ENCODE peak calls at places on chromosome 16, in five cellular contexts. S, D, F, H and N are unnamed samples.

GRCh38 chr16:14658063-14658462 is 25.3 kb downstream of the BFAR start:
- DNase-seq in S (no peak), D (no peak), F (no peak), H (no peak), N (no peak)

GRCh38 chr16:65991149-65991701 is 375.3 kb upstream of the CDH5 start:
- DNase-seq in S (no peak), D (peak), F (no peak), H (no peak), N (no peak)

GRCh38 chr16:8807189-8807588 is 9.6 kb downstream of the PMM2 start:
- DNase-seq in S (no peak), D (no peak), F (no peak), H (no peak), N (no peak)

GRCh38 chr16:14057878-14058382 is 13.2 kb upstream of the MRTFB start:
- DNase-seq in S (no peak), D (no peak), F (no peak), H (no peak), N (no peak)

GRCh38 chr16:27096375-27096774 is 29.6 kb downstream of the C16orf82 start:
- DNase-seq in S (no peak), D (no peak), F (no peak), H (no peak), N (no peak)

GRCh38 chr16:3157229-3158013 is 22.6 kb downstream of the ZNF213 start:
- DNase-seq in S (peak), D (peak), F (peak), H (peak), N (peak)

GRCh38 chr16:47213761-47214440 is 70.2 kb upstream of the NETO2 start:
- DNase-seq in S (no peak), D (no peak), F (peak), H (no peak), N (no peak)

GRCh38 chr16:66135376-66135775 is 231.1 kb upstream of the CDH5 start:
- DNase-seq in S (no peak), D (no peak), F (peak), H (no peak), N (no peak)

GRCh38 chr16:20850981-20851380 is 44.7 kb downstream of the REXO5 start:
- DNase-seq in S (no peak), D (no peak), F (peak), H (no peak), N (no peak)

GRCh38 chr16:72129976-72130656 is 36.5 kb downstream of the DHX38 start:
- DNase-seq in S (no peak), D (no peak), F (no peak), H (no peak), N (peak)

GRCh38 chr16:8923199-8923598 is 40.5 kb downstream of the USP7 start:
- DNase-seq in S (no peak), D (no peak), F (no peak), H (no peak), N (no peak)

GRCh38 chr16:78184554-78185183 is 85.2 kb downstream of the WWOX start:
- DNase-seq in S (peak), D (no peak), F (peak), H (no peak), N (no peak)

GRCh38 chr16:49856741-49857330 is 924 bp upstream of the ZNF423 start:
- DNase-seq in S (peak), D (peak), F (peak), H (peak), N (peak)

GRCh38 chr16:75306102-75306762 is 54.8 kb upstream of the BCAR1 start:
- DNase-seq in S (no peak), D (no peak), F (peak), H (no peak), N (no peak)

GRCh38 chr16:17773698-17774101 is 302.9 kb upstream of the XYLT1 start:
- DNase-seq in S (no peak), D (no peak), F (peak), H (no peak), N (no peak)

GRCh38 chr16:73057369-73058210 is 9.7 kb upstream of the ZFHX3 start:
- DNase-seq in S (peak), D (no peak), F (no peak), H (peak), N (peak)

GRCh38 chr16:81243927-81244326 is 5.4 kb downstream of the BCO1 start:
- DNase-seq in S (peak), D (peak), F (no peak), H (no peak), N (no peak)

GRCh38 chr16:53881371-53881770 is 177.4 kb downstream of the FTO start:
- DNase-seq in S (no peak), D (no peak), F (peak), H (no peak), N (peak)

GRCh38 chr16:89581045-89581695 is 5.6 kb downstream of the CPNE7 start:
- DNase-seq in S (no peak), D (no peak), F (peak), H (no peak), N (peak)

GRCh38 chr16:56202036-56202435 is 10.7 kb downstream of the GNAO1 start:
- DNase-seq in S (no peak), D (no peak), F (no peak), H (no peak), N (no peak)

GRCh38 chr16:17403859-17404545 is 66.8 kb downstream of the XYLT1 start:
- DNase-seq in S (no peak), D (no peak), F (no peak), H (no peak), N (no peak)

GRCh38 chr16:1991135-1991551 is 1.4 kb downstream of the SYNGR3 start:
- DNase-seq in S (peak), D (no peak), F (no peak), H (no peak), N (no peak)

GRCh38 chr16:26889751-26890150 is 177.0 kb upstream of the C16orf82 start:
- DNase-seq in S (no peak), D (no peak), F (no peak), H (no peak), N (no peak)

GRCh38 chr16:73031155-73031866 is 16.6 kb downstream of the ZFHX3 start:
- DNase-seq in S (no peak), D (no peak), F (no peak), H (no peak), N (peak)

GRCh38 chr16:49352923-49353322 is 20.7 kb upstream of the C16orf78 start:
- DNase-seq in S (peak), D (peak), F (no peak), H (no peak), N (no peak)

GRCh38 chr16:89345663-89346150 is 128.2 kb downstream of the ZNF778 start:
- DNase-seq in S (no peak), D (no peak), F (no peak), H (no peak), N (no peak)

GRCh38 chr16:48542020-48542473 is 67.9 kb downstream of the N4BP1 start:
- DNase-seq in S (no peak), D (no peak), F (peak), H (no peak), N (no peak)

GRCh38 chr16:11348737-11349598 is 3.7 kb downstream of the RMI2 start:
- DNase-seq in S (no peak), D (no peak), F (no peak), H (no peak), N (no peak)
- H4K91ac ChIP-seq in S (no peak), D (no peak), F (peak), H (no peak), N (peak)

DNA sequence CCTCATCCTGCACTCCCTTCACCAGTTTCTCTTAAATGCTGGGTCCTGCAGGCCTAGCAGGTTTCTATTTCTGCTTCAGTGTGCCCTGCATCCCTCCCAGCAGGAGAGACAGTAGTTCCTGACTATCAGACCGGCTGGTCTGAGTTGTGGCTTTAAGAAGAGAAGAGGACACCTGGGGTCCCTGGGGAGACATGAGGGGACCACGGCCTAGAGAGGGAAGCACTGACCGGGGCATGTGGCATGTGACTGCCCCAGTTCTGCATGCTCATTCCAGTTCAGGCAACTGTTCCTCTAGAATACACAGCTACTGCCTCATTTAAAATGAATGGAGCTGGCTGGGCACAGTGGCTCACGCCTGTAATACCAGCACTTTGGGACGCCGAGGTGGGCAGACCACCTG is 61.3 kb downstream of the GPRC5B start:
- DNase-seq in S (no peak), D (no peak), F (no peak), H (no peak), N (no peak)
- H4K91ac ChIP-seq in S (no peak), D (no peak), F (peak), H (no peak), N (no peak)

GRCh38 chr16:67935096-67935401 is 1.6 kb downstream of the PSMB10 start:
- DNase-seq in S (no peak), D (no peak), F (no peak), H (no peak), N (no peak)
- H4K91ac ChIP-seq in S (peak), D (no peak), F (peak), H (no peak), N (no peak)

GRCh38 chr16:4615389-4616046 is 830 bp upstream of the UBALD1 start:
- DNase-seq in S (no peak), D (no peak), F (no peak), H (no peak), N (no peak)

GRCh38 chr16:4614571-4615388 is at the start of gene UBALD1:
- DNase-seq in S (peak), D (peak), F (peak), H (peak), N (peak)

GRCh38 chr16:4613636-4614570 is 785 bp downstream of the UBALD1 start:
- DNase-seq in S (no peak), D (peak), F (peak), H (no peak), N (peak)

GRCh38 chr16:4617880-4618279 is 3.2 kb upstream of the UBALD1 start:
- DNase-seq in S (no peak), D (no peak), F (no peak), H (no peak), N (no peak)

DNA sequence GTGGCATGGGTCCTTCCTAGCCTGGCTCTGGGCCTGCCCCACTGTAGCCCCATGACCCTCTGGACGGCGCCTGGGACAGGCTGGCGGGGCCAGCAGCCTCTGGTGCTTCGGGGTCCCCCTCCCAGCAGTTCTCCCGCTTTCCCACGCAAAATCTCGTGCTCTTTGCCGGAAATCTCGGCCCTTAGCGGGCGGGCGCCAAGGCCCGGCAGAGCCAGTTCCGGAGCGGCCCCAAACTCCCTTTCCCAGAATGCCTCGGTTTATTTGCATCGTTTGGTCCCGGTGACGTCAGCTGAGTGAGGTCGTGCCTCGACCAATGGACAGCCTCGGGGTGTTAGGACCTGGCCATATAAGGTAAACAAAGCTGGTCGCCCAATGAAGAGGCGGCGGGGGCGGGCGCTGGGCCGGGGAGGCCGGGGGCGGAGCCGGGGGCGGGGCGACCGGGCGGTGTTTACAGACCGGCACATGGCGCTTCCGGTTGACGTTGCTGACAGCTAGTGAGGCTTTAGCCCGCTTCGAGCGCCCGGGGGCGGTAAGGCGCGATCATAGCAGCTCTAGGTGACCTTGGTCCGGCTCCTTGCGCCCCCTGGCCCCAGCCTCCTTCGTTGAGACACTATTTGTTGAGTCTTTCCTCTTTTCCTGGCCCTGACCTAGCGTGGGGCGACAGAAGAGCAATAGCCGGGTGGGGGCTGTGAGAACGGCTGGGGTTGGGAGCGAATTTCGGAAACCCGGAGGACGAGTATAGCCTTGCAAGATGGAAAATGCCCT is 1.5 kb upstream of the UBALD1 start:
- DNase-seq in S (peak), D (peak), F (peak), H (peak), N (peak)
- H4K91ac ChIP-seq in S (peak), D (no peak), F (peak), H (no peak), N (peak)

DNA sequence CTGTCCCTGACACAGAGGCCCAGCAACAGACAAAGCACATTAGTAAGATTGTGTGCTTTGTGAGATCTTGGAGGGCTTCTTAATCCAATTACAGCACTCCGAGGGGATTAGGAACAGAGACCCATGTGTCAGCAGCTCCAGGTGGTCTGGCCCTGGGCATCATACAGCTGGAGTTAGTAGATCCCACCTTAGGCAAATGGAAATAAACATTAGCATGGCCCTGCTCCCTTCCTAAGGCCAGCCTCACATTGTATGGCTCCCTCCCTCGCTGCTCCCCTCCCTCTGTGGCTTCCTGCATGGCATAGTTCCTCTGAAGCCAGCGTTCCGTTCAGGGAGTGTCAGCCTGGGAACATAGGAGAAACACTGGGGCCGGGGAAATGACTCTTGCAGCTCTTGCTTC is 132.6 kb upstream of the HSBP1 start:
- DNase-seq in S (no peak), D (no peak), F (peak), H (peak), N (no peak)
- H4K91ac ChIP-seq in S (no peak), D (no peak), F (no peak), H (no peak), N (no peak)

GRCh38 chr16:86384263-86384649 is 126.1 kb upstream of the FOXF1 start:
- DNase-seq in S (no peak), D (no peak), F (no peak), H (no peak), N (no peak)
- H4K91ac ChIP-seq in S (no peak), D (no peak), F (peak), H (no peak), N (no peak)

GRCh38 chr16:234468-235305 is at the start of gene FAM234A:
- DNase-seq in S (peak), D (peak), F (peak), H (peak), N (peak)
- H4K91ac ChIP-seq in S (peak), D (no peak), F (peak), H (no peak), N (peak)

GRCh38 chr16:57800213-57801097 is 1.8 kb downstream of the KIFC3 start:
- DNase-seq in S (no peak), D (no peak), F (no peak), H (no peak), N (no peak)
- H4K91ac ChIP-seq in S (no peak), D (no peak), F (peak), H (no peak), N (peak)

DNA sequence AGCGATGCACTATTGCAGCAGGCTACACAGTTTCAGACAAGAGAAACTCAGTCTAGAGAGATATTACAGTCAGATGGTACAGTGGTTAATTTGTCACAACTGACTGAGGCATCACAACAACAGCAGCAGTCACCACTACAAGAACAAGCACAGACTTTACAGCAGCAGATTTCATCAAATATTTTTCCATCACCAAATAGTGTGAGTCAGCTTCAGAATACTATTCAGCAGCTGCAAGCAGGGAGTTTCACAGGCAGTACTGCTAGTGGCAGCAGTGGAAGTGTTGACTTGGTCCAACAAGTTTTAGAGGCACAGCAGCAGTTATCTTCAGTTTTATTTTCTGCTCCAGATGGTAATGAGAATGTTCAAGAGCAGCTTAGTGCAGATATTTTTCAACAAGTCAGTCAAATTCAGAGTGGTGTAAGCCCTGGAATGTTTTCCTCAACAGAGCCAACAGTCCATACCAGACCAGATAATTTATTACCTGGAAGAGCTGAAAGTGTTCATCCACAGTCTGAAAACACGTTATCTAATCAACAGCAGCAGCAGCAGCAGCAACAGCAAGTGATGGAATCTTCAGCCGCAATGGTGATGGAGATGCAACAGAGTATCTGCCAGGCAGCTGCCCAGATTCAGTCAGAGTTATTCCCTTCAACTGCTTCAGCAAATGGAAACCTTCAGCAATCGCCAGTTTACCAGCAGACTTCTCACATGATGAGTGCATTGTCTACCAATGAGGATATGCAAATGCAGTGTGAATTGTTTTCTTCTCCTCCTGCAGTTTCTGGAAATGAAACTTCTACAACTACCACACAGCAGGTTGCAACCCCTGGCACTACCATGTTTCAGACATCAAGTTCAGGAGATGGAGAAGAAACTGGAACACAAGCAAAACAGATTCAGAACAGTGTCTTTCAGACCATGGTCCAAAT is 34.1 kb downstream of the NQO1 start:
- DNase-seq in S (peak), D (no peak), F (peak), H (no peak), N (no peak)
- H4K91ac ChIP-seq in S (no peak), D (no peak), F (no peak), H (no peak), N (no peak)